ENCODE peak calls at places on chromosomes 11 and 22, in nine cellular contexts. O is stimulated activated CD4-positive, alpha-beta T cell treated with anti-CD3 and anti-CD28 coated beads, Interleukin-1b, Interleukin-23, amount 100 ng/mL, for 24 hours; Y is tibial nerve; E is NCI-H774; A is astrocyte of the spinal cord; X is CD8-positive, alpha-beta T cell; S is Calu3; B is iPS-NIHi11; M is NCI-H446. D is an unnamed sample.

GRCh38 chr22:41334951-41335635 is 33.8 kb downstream of the ZC3H7B start:
- DNase-seq in O (no peak), Y (no peak), E (no peak), A (no peak), X (no peak), S (no peak), B (no peak), M (no peak), D (no peak)

GRCh38 chr11:130476200-130476921 is 27.9 kb downstream of the ADAMTS15 start:
- DNase-seq in O (no peak), Y (peak), E (no peak), A (no peak), X (no peak), S (no peak), B (no peak), M (no peak), D (no peak)

GRCh38 chr11:69986421-69987229 is 91.5 kb upstream of the ANO1 start:
- DNase-seq in O (no peak), Y (no peak), E (no peak), A (no peak), X (no peak), S (no peak), B (no peak), M (no peak), D (no peak)

GRCh38 chr11:36139767-36140166 is 149.5 kb downstream of the COMMD9 start:
- DNase-seq in O (no peak), Y (no peak), E (no peak), A (no peak), X (no peak), S (no peak), B (no peak), M (no peak), D (no peak)

GRCh38 chr11:97570636-97571035 is 1180.8 kb downstream of the JRKL start:
- DNase-seq in O (no peak), Y (no peak), E (no peak), A (no peak), X (no peak), S (no peak), B (no peak), M (no peak), D (no peak)

GRCh38 chr11:133902506-133902905 is 54.3 kb downstream of the IGSF9B start:
- DNase-seq in O (no peak), Y (no peak), E (no peak), A (no peak), X (no peak), S (no peak), B (no peak), M (no peak), D (no peak)

GRCh38 chr11:98047647-98048046 is 973.1 kb upstream of the CNTN5 start:
- DNase-seq in O (no peak), Y (no peak), E (no peak), A (no peak), X (no peak), S (no peak), B (no peak), M (no peak), D (no peak)

GRCh38 chr11:113839842-113840241 is 35.5 kb downstream of the USP28 start:
- DNase-seq in O (no peak), Y (no peak), E (no peak), A (no peak), X (no peak), S (no peak), B (no peak), M (no peak), D (no peak)

GRCh38 chr11:19727246-19727645 is 14.6 kb downstream of the NAV2 start:
- DNase-seq in O (no peak), Y (no peak), E (no peak), A (peak), X (no peak), S (no peak), B (no peak), M (peak), D (no peak)

GRCh38 chr22:20656516-20656901 is 117.4 kb upstream of the SERPIND1 start:
- DNase-seq in O (no peak), Y (no peak), E (no peak), A (no peak), X (no peak), S (no peak), B (no peak), M (no peak), D (no peak)

GRCh38 chr11:121671276-121672168 is 218.8 kb upstream of the SORL1-AS1 start:
- DNase-seq in O (no peak), Y (no peak), E (peak), A (peak), X (no peak), S (no peak), B (peak), M (peak), D (no peak)

GRCh38 chr11:122020902-122021301 is 95.1 kb downstream of the BLID start:
- DNase-seq in O (no peak), Y (peak), E (no peak), A (no peak), X (no peak), S (no peak), B (no peak), M (no peak), D (no peak)

GRCh38 chr11:3840870-3841425 is at the start of gene RHOG:
- DNase-seq in O (no peak), Y (peak), E (peak), A (peak), X (no peak), S (peak), B (peak), M (peak), D (no peak)

GRCh38 chr22:18114495-18114894 is 3.9 kb downstream of the TUBA8 start:
- DNase-seq in O (no peak), Y (no peak), E (no peak), A (no peak), X (no peak), S (no peak), B (no peak), M (no peak), D (no peak)

GRCh38 chr11:9092846-9093778 is 1.7 kb upstream of the SCUBE2 start:
- DNase-seq in O (no peak), Y (no peak), E (no peak), A (peak), X (no peak), S (no peak), B (no peak), M (no peak), D (no peak)

GRCh38 chr22:38423512-38424503 is 31.2 kb downstream of the KCNJ4 start:
- DNase-seq in O (no peak), Y (no peak), E (no peak), A (no peak), X (no peak), S (peak), B (no peak), M (no peak), D (no peak)

GRCh38 chr11:102158151-102158734 is 48.0 kb downstream of the YAP1 start:
- DNase-seq in O (no peak), Y (no peak), E (no peak), A (no peak), X (no peak), S (no peak), B (no peak), M (no peak), D (no peak)

GRCh38 chr11:125402436-125402835 is 93.6 kb downstream of the FEZ1 start:
- DNase-seq in O (no peak), Y (no peak), E (no peak), A (peak), X (no peak), S (no peak), B (no peak), M (no peak), D (no peak)

GRCh38 chr11:46277313-46277622 is 194 bp upstream of the CREB3L1 start:
- DNase-seq in O (no peak), Y (peak), E (no peak), A (peak), X (no peak), S (peak), B (peak), M (no peak), D (no peak)

GRCh38 chr11:69257134-69257533 is 36.8 kb upstream of the MYEOV start:
- DNase-seq in O (no peak), Y (no peak), E (no peak), A (no peak), X (no peak), S (no peak), B (no peak), M (no peak), D (no peak)

GRCh38 chr22:20776624-20777405 is 2.9 kb downstream of the SERPIND1 start:
- DNase-seq in O (no peak), Y (no peak), E (no peak), A (no peak), X (no peak), S (no peak), B (no peak), M (no peak), D (no peak)

GRCh38 chr11:114880458-114880857 is 202.1 kb downstream of the NXPE2 start:
- DNase-seq in O (no peak), Y (no peak), E (no peak), A (no peak), X (no peak), S (no peak), B (no peak), M (no peak), D (no peak)

GRCh38 chr22:20972014-20972797 is 5.2 kb downstream of the AIFM3 start:
- DNase-seq in O (no peak), Y (no peak), E (no peak), A (no peak), X (no peak), S (no peak), B (no peak), M (no peak), D (no peak)

GRCh38 chr11:26996056-26996455 is 2.1 kb downstream of the FIBIN start:
- DNase-seq in O (no peak), Y (no peak), E (no peak), A (no peak), X (no peak), S (no peak), B (no peak), M (no peak), D (no peak)

GRCh38 chr22:19526702-19527111 is 2.5 kb upstream of the CLDN5 start:
- DNase-seq in O (no peak), Y (no peak), E (no peak), A (no peak), X (no peak), S (no peak), B (no peak), M (no peak), D (no peak)

GRCh38 chr22:32312748-32313147 is 44.9 kb upstream of the RFPL3 start:
- DNase-seq in O (no peak), Y (no peak), E (no peak), A (no peak), X (no peak), S (no peak), B (no peak), M (no peak), D (no peak)

GRCh38 chr11:71301858-71302533 is 49.6 kb upstream of the SHANK2 start:
- DNase-seq in O (no peak), Y (peak), E (no peak), A (no peak), X (no peak), S (no peak), B (no peak), M (no peak), D (no peak)

GRCh38 chr11:58391879-58392278 is 14.8 kb downstream of the OR5B3 start:
- DNase-seq in O (no peak), Y (no peak), E (no peak), A (peak), X (no peak), S (no peak), B (no peak), M (no peak), D (no peak)

GRCh38 chr11:46122955-46123354 is 1.7 kb upstream of the PHF21A start:
- DNase-seq in O (no peak), Y (no peak), E (no peak), A (peak), X (no peak), S (no peak), B (no peak), M (no peak), D (no peak)

GRCh38 chr22:48972979-48973693 is 854.5 kb downstream of the BRD1 start:
- DNase-seq in O (no peak), Y (no peak), E (no peak), A (no peak), X (no peak), S (no peak), B (no peak), M (no peak), D (no peak)

GRCh38 chr22:19799322-19800190 is 39.0 kb downstream of the TBX1 start:
- DNase-seq in O (no peak), Y (peak), E (no peak), A (peak), X (no peak), S (no peak), B (no peak), M (peak), D (no peak)

GRCh38 chr11:35649984-35650383 is 12.6 kb upstream of the TRIM44 start:
- DNase-seq in O (no peak), Y (no peak), E (no peak), A (peak), X (no peak), S (no peak), B (no peak), M (no peak), D (no peak)

GRCh38 chr11:74650498-74650897 is 58.1 kb downstream of the POLD3 start:
- DNase-seq in O (no peak), Y (peak), E (peak), A (peak), X (no peak), S (no peak), B (no peak), M (no peak), D (no peak)

GRCh38 chr11:2759228-2760195 is 59.7 kb upstream of the KCNQ1OT1 start:
- DNase-seq in O (no peak), Y (no peak), E (no peak), A (no peak), X (no peak), S (no peak), B (no peak), M (no peak), D (peak)

GRCh38 chr11:125070699-125071254 is 7.7 kb downstream of the SLC37A2 start:
- DNase-seq in O (no peak), Y (peak), E (no peak), A (peak), X (no peak), S (peak), B (no peak), M (no peak), D (peak)